ENCODE peak calls at places on chromosomes 2 and 18, in six cellular contexts. V, B, N, Y, I and J are unnamed samples.

GRCh38 chr2:226797989-226798421 is 1.6 kb downstream of the IRS1 start:
- DNase-seq in N (no peak), B (no peak), Y (no peak), I (peak; percentile 18), V (peak; percentile 61), J (no peak)

GRCh38 chr2:165414187-165414586 is 55.3 kb upstream of the CSRNP3 start:
- DNase-seq in I (no peak), N (no peak), Y (no peak), B (no peak), V (no peak), J (no peak)

GRCh38 chr2:196162586-196163180 is 8.7 kb downstream of the STK17B start:
- DNase-seq in V (no peak), B (no peak), I (no peak), Y (no peak), N (no peak), J (no peak)

GRCh38 chr18:22703883-22704626 is 229.1 kb upstream of the RBBP8 start:
- DNase-seq in Y (peak; percentile 52), I (no peak), B (peak; percentile 16), N (no peak), V (peak; percentile 58), J (no peak)

GRCh38 chr2:8256888-8257287 is 425.0 kb upstream of the ID2 start:
- DNase-seq in I (no peak), Y (no peak), N (no peak), B (no peak), V (no peak), J (no peak)

GRCh38 chr18:9771977-9772660 is 64.0 kb downstream of the RAB31 start:
- DNase-seq in B (no peak), I (no peak), V (no peak), N (no peak), Y (no peak), J (no peak)

GRCh38 chr2:235485362-235485761 is 8.5 kb upstream of the AGAP1 start:
- DNase-seq in N (no peak), Y (no peak), I (no peak), V (no peak), B (no peak), J (no peak)

GRCh38 chr2:146376511-146377084 is 1468.2 kb upstream of the ACVR2A start:
- DNase-seq in N (no peak), I (no peak), Y (no peak), B (no peak), V (no peak), J (no peak)

GRCh38 chr2:144456680-144457079 is 63.2 kb downstream of the ZEB2 start:
- DNase-seq in V (peak; percentile 91), Y (no peak), I (no peak), B (no peak), N (no peak), J (no peak)

GRCh38 chr18:48663096-48663930 is 124.5 kb downstream of the CTIF start:
- DNase-seq in I (no peak), B (peak; percentile 8), N (no peak), Y (no peak), V (no peak), J (no peak)

GRCh38 chr2:160592401-160592800 is 98.8 kb upstream of the RBMS1 start:
- DNase-seq in B (no peak), Y (no peak), V (no peak), I (no peak), N (no peak), J (no peak)

GRCh38 chr2:227164745-227165350 is 424 bp downstream of the COL4A3 start:
- DNase-seq in B (no peak), N (no peak), Y (no peak), V (no peak), I (no peak), J (peak; percentile 41)

GRCh38 chr2:174024524-174025270 is 59.5 kb upstream of the SP3 start:
- DNase-seq in V (peak; percentile 93), Y (no peak), B (peak; percentile 85), N (peak; percentile 73), I (peak; percentile 91), J (no peak)

GRCh38 chr2:20472569-20472968 is 25.7 kb downstream of the RHOB start:
- DNase-seq in N (no peak), I (no peak), V (no peak), B (no peak), Y (no peak), J (no peak)

GRCh38 chr2:20471902-20472559 is 25.2 kb downstream of the RHOB start:
- DNase-seq in Y (no peak), V (no peak), I (no peak), N (no peak), B (no peak), J (no peak)

GRCh38 chr2:20470211-20470610 is 23.3 kb downstream of the RHOB start:
- DNase-seq in B (no peak), Y (no peak), I (no peak), N (no peak), V (no peak), J (no peak)

GRCh38 chr2:20469595-20469994 is 22.7 kb downstream of the RHOB start:
- DNase-seq in B (no peak), I (no peak), N (no peak), V (no peak), Y (no peak), J (no peak)

GRCh38 chr2:20471148-20471547 is 24.3 kb downstream of the RHOB start:
- DNase-seq in V (no peak), B (no peak), N (no peak), Y (no peak), I (no peak), J (no peak)
- H3K27ac ChIP-seq in V (no peak overlapping the region), B (no peak overlapping the region), N (no peak overlapping the region), Y (no peak overlapping the region), I (no peak overlapping the region), J (no peak overlapping the region)

GRCh38 chr2:4675295-4675694 is 971.9 kb downstream of the DCDC2C start:
- DNase-seq in I (no peak), B (no peak), V (no peak), N (no peak), Y (no peak), J (no peak)
- H3K9me3 ChIP-seq in I (no peaks in the 10 kb centered on the region), B (no peaks in the 10 kb centered on the region), V (peaks cover 3% of the 10 kb centered on the region), N (no peaks in the 10 kb centered on the region), Y (peaks cover 27% of the 10 kb centered on the region), J (no peaks in the 10 kb centered on the region)

GRCh38 chr2:210162466-210163124 is 8.6 kb downstream of the KANSL1L start:
- DNase-seq in N (no peak), V (no peak), Y (no peak), B (no peak), I (no peak), J (no peak)
- H3K27ac ChIP-seq in N (no peak overlapping the region), V (no peak overlapping the region), Y (no peak overlapping the region), B (peak overlapping the region; percentile 48), I (peak overlapping the region; percentile 55), J (no peak overlapping the region)

DNA sequence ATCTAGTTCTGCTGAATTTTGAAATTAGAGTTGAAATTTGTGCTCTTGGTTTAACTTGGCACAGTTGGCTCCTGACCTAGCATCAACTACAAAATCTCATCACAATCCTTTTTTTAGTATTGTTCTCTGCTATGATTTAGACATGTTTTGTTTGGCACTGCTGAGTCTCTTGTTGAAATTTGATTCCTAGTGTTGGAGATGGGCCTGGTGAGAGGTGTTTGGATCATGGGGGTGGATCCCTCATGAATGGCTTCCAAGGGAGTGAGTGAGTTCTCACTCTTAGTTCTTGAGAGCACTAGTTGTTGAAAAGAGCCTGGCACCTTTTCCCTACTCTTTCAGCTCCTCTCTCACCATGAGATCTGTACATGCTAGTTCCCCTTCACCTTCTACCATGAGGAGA is 605.6 kb upstream of the SLC39A10 start:
- DNase-seq in V (peak; percentile 34), Y (no peak), B (no peak), N (no peak), I (no peak), J (no peak)
- H3K9me3 ChIP-seq in V (no peaks in the 10 kb centered on the region), Y (no peaks in the 10 kb centered on the region), B (no peaks in the 10 kb centered on the region), N (no peaks in the 10 kb centered on the region), I (no peaks in the 10 kb centered on the region), J (no peaks in the 10 kb centered on the region)

GRCh38 chr2:239940861-239941570 is 84.1 kb downstream of the NDUFA10 start:
- DNase-seq in Y (no peak), V (no peak), N (no peak), I (peak; percentile 3), B (no peak), J (no peak)

GRCh38 chr2:239942871-239943311 is 82.3 kb downstream of the NDUFA10 start:
- DNase-seq in Y (no peak), V (no peak), N (no peak), I (peak; percentile 1), B (no peak), J (no peak)

GRCh38 chr2:239943571-239943970 is 81.6 kb downstream of the NDUFA10 start:
- DNase-seq in V (no peak), N (no peak), I (peak; percentile 8), Y (no peak), B (no peak), J (no peak)

GRCh38 chr2:239943991-239944441 is 81.1 kb downstream of the NDUFA10 start:
- DNase-seq in N (no peak), V (no peak), I (peak; percentile 18), Y (no peak), B (no peak), J (no peak)

GRCh38 chr2:239942090-239942489 is 83.1 kb downstream of the NDUFA10 start:
- DNase-seq in Y (no peak), B (no peak), V (no peak), I (peak; percentile 6), N (no peak), J (no peak)
- H3K27ac ChIP-seq in Y (no peak overlapping the region), B (no peak overlapping the region), V (no peak overlapping the region), I (no peak overlapping the region), N (no peak overlapping the region), J (no peak overlapping the region)